ENCODE peak calls at places on chromosomes 11 and 22, in seven cellular contexts. G is heart right ventricle, Y is lower lobe of right lung, C is heart left ventricle, F is aorta, V is HAP-1, R is upper lobe of right lung. I is an unnamed sample. For H3K4me1, the result is how much of the 10 kb centered on the place peaks cover.

GRCh38 chr11:75344761-75345454 is 6.6 kb downstream of the ARRB1 start:
- DNase-seq in G (no peak), Y (no peak), C (no peak), F (peak), V (no peak), R (no peak), I (no peak)

GRCh38 chr11:43868852-43869567 is 11.6 kb upstream of the ALKBH3 start:
- DNase-seq in G (no peak), Y (no peak), C (no peak), F (no peak), V (no peak), R (no peak), I (no peak)

GRCh38 chr11:63445720-63446119 is 45.2 kb downstream of the PLAAT5 start:
- DNase-seq in G (no peak), Y (no peak), C (no peak), F (no peak), V (no peak), R (no peak), I (no peak)

GRCh38 chr11:102802341-102802740 is 4.4 kb upstream of the MMP1 start:
- DNase-seq in G (no peak), Y (no peak), C (no peak), F (no peak), V (no peak), R (no peak), I (no peak)

GRCh38 chr11:61777234-61778090 is 14.9 kb downstream of the TMEM258 start:
- DNase-seq in G (peak), Y (no peak), C (peak), F (no peak), V (no peak), R (no peak), I (peak)

GRCh38 chr11:36465449-36466163 is 44.5 kb downstream of the TRAF6 start:
- DNase-seq in G (no peak), Y (no peak), C (no peak), F (no peak), V (no peak), R (no peak), I (no peak)

GRCh38 chr22:37930270-37930951 is 23.0 kb downstream of the C22orf23 start:
- DNase-seq in G (no peak), Y (no peak), C (no peak), F (no peak), V (no peak), R (no peak), I (no peak)

GRCh38 chr22:30159561-30160353 is 79.5 kb downstream of the HORMAD2 start:
- DNase-seq in G (no peak), Y (no peak), C (no peak), F (no peak), V (no peak), R (no peak), I (no peak)

GRCh38 chr22:26374645-26375044 is 54.4 kb upstream of the ASPHD2 start:
- DNase-seq in G (no peak), Y (no peak), C (no peak), F (no peak), V (no peak), R (no peak), I (no peak)

GRCh38 chr11:110356769-110357671 is 60.6 kb upstream of the RDX start:
- DNase-seq in G (no peak), Y (no peak), C (no peak), F (no peak), V (peak), R (no peak), I (no peak)

GRCh38 chr22:31394326-31394725 is 5.1 kb upstream of the DRG1 start:
- DNase-seq in G (no peak), Y (no peak), C (no peak), F (no peak), V (no peak), R (no peak), I (no peak)

GRCh38 chr22:38104084-38104483 is 6.4 kb downstream of the BAIAP2L2 start:
- DNase-seq in G (no peak), Y (peak), C (peak), F (peak), V (peak), R (no peak), I (no peak)

GRCh38 chr11:18461909-18462308 is 6.3 kb downstream of the LDHAL6A start:
- DNase-seq in G (no peak), Y (no peak), C (no peak), F (no peak), V (no peak), R (no peak), I (no peak)

GRCh38 chr22:19976671-19977070 is 35.1 kb upstream of the TXNRD2 start:
- DNase-seq in G (no peak), Y (no peak), C (no peak), F (no peak), V (no peak), R (no peak), I (no peak)

GRCh38 chr11:115493905-115494304 is 10.3 kb downstream of the CADM1 start:
- DNase-seq in G (no peak), Y (no peak), C (no peak), F (no peak), V (no peak), R (no peak), I (no peak)

GRCh38 chr11:125772834-125773505 is 5.7 kb downstream of the PATE2 start:
- DNase-seq in G (no peak), Y (no peak), C (no peak), F (no peak), V (no peak), R (no peak), I (no peak)

GRCh38 chr11:117256573-117256972 is 24.1 kb downstream of the RNF214 start:
- DNase-seq in G (no peak), Y (no peak), C (no peak), F (no peak), V (no peak), R (no peak), I (no peak)

GRCh38 chr22:48704335-48704734 is 1123.3 kb downstream of the BRD1 start:
- DNase-seq in G (no peak), Y (no peak), C (no peak), F (peak), V (no peak), R (peak), I (no peak)

GRCh38 chr11:18463439-18463838 is 7.8 kb downstream of the LDHAL6A start:
- DNase-seq in G (no peak), Y (no peak), C (no peak), F (no peak), V (no peak), R (no peak), I (no peak)

GRCh38 chr11:124867700-124868099 is 2.5 kb downstream of the ROBO3 start:
- DNase-seq in G (no peak), Y (no peak), C (peak), F (no peak), V (peak), R (no peak), I (no peak)

GRCh38 chr22:21856868-21857267 is 10.6 kb downstream of the MAPK1 start:
- DNase-seq in G (no peak), Y (no peak), C (no peak), F (no peak), V (no peak), R (no peak), I (no peak)

GRCh38 chr22:39237276-39238123 is 7.3 kb downstream of the PDGFB start:
- DNase-seq in G (no peak), Y (peak), C (no peak), F (no peak), V (no peak), R (no peak), I (no peak)
- H3K4me1 ChIP-seq in G (half or more), Y (half or more), C (half or more), F (under half), V (under half), R (half or more), I (half or more)

DNA sequence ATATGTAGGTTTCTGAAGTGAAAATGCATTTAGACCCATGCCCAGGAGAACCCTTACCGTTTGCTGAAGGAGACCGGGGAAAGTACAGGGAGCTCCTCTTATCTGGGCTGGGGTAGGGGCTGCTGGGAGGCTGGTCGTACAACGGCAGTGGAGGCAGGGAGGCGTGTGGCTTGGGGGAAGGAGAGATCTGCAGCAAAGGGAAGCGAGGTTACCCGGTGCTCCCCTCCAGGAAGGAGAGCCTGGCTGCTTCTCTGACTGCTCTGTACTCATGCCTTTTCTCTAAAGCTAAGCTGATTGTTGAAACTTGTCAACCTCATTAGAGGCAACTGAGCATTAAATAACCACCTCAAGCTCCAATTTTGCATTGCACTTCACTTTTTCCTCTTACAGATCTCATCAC is 27.2 kb downstream of the ATG16L2 start:
- DNase-seq in G (no peak), Y (no peak), C (no peak), F (no peak), V (no peak), R (no peak), I (no peak)
- H3K4me1 ChIP-seq in G (half or more), Y (under half), C (under half), F (under half), V (under half), R (under half), I (under half)

DNA sequence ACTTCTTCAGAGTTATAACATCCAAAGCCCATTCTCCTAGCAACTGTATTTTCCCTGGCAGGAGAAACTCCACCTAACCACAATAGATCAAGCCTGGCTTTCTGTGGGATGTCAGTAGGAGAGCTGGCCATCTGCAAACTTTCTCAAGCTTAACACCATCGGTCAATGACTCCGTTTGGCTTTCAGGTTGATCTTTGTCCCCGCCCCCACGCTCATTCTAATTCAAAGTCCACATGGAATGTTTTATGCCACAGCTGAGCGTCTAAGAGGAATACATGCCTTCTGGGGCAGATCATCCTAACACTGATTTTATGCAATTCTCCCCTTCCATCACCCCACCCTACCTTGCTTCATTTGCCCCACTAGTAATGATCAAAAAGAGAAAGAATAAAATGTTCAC is 4.8 kb downstream of the GVQW3 start:
- DNase-seq in G (no peak), Y (no peak), C (no peak), F (no peak), V (peak), R (no peak), I (no peak)
- H3K4me1 ChIP-seq in G (under half), Y (under half), C (under half), F (under half), V (under half), R (under half), I (under half)

DNA sequence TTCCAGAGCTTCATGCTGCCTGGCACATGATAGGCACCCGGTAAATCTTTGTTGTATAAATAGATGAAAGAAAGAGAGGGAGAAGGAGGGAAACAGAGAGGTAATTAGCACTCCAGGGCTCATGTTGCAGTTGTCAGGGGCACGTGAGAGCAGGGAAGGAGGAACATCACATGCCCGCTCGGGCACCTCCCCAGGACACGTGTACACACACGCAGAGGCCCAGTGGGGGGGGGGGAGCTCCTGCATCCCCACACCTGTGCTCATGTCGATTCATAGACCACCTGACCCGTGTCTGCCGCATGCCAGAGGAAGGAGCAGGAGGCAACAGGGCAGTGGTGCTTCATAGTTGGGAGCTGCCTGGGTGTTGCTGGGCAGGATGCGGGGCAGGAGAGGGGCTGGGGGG is 37.1 kb upstream of the NNMT start:
- DNase-seq in G (peak), Y (peak), C (peak), F (peak), V (no peak), R (peak), I (no peak)
- H3K4me1 ChIP-seq in G (half or more), Y (half or more), C (under half), F (under half), V (under half), R (under half), I (under half)

GRCh38 chr11:69996451-69996850 is 81.7 kb upstream of the ANO1 start:
- DNase-seq in G (no peak), Y (no peak), C (no peak), F (no peak), V (no peak), R (no peak), I (no peak)

GRCh38 chr11:69995697-69996096 is 82.4 kb upstream of the ANO1 start:
- DNase-seq in G (no peak), Y (no peak), C (no peak), F (no peak), V (no peak), R (peak), I (no peak)

GRCh38 chr11:69994810-69995209 is 83.3 kb upstream of the ANO1 start:
- DNase-seq in G (no peak), Y (no peak), C (no peak), F (no peak), V (no peak), R (no peak), I (no peak)

GRCh38 chr11:69999721-70000120 is 78.4 kb upstream of the ANO1 start:
- DNase-seq in G (peak), Y (no peak), C (no peak), F (no peak), V (no peak), R (no peak), I (no peak)

GRCh38 chr11:69997352-69997751 is 80.8 kb upstream of the ANO1 start:
- DNase-seq in G (no peak), Y (no peak), C (no peak), F (no peak), V (no peak), R (peak), I (no peak)
- H3K4me1 ChIP-seq in G (under half), Y (under half), C (under half), F (under half), V (under half), R (under half), I (under half)

DNA sequence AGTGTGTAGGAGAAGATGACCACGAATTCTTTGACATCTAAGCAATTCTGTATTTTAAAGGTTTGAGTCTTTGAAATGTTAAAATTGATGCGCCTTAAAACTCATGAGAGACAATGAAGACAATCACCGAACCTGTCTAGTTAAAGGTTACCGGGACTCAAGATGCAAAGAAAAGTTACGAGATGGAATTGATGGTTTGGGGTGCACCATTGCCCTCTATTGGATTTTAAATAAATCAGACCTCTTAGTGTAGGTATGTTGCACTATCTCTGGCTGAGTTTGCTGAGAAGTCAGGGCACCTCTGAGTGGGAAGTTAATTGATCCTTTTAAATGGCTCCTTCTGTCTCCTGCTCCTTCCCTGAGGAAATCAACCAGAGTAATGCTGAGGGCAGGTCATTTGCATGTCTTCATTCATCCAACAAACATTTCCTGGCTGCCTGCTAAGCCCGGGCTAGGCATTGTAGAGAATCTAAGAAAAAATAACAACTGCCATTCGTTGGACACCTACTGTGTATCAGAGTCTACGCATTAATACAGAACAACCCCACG is 19.4 kb upstream of the TMA7B start:
- DNase-seq in G (no peak), Y (no peak), C (no peak), F (no peak), V (no peak), R (no peak), I (no peak)
- H3K4me1 ChIP-seq in G (under half), Y (under half), C (under half), F (under half), V (under half), R (under half), I (half or more)

DNA sequence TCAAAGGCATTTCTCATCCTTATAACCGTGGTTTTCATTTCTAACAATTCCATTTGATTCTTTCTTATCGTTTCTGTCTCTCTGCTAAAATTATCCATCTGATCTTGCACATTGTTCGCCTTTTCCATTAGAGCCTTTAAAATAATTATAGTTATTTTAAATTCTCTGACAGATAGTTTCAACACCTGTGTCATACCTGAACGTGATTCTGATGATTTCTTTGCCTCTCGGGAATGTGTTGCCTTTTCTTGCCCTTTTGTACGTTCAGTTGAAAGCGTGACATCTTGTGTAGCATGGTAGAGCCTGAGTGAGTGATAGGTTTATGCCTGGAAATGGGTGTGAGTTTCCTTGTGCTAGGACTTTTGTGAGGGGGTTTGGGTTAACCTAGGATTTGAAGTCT is 121.5 kb upstream of the NARS2 start:
- DNase-seq in G (no peak), Y (no peak), C (no peak), F (no peak), V (no peak), R (no peak), I (no peak)
- H3K4me1 ChIP-seq in G (under half), Y (under half), C (under half), F (under half), V (under half), R (under half), I (under half)

GRCh38 chr11:121472310-121472709 is 19.5 kb upstream of the SORL1-AS1 start:
- DNase-seq in G (no peak), Y (no peak), C (no peak), F (no peak), V (no peak), R (no peak), I (no peak)

GRCh38 chr11:121473064-121473777 is 20.5 kb upstream of the SORL1-AS1 start:
- DNase-seq in G (no peak), Y (no peak), C (no peak), F (peak), V (no peak), R (no peak), I (no peak)

GRCh38 chr11:121467965-121468364 is 15.2 kb upstream of the SORL1-AS1 start:
- DNase-seq in G (no peak), Y (no peak), C (no peak), F (no peak), V (no peak), R (no peak), I (peak)

GRCh38 chr11:121471167-121471566 is 18.4 kb upstream of the SORL1-AS1 start:
- DNase-seq in G (no peak), Y (no peak), C (no peak), F (no peak), V (no peak), R (no peak), I (no peak)

GRCh38 chr11:121469910-121470309 is 17.1 kb upstream of the SORL1-AS1 start:
- DNase-seq in G (no peak), Y (no peak), C (no peak), F (no peak), V (no peak), R (no peak), I (no peak)
- H3K4me1 ChIP-seq in G (under half), Y (under half), C (under half), F (under half), V (under half), R (under half), I (under half)

DNA sequence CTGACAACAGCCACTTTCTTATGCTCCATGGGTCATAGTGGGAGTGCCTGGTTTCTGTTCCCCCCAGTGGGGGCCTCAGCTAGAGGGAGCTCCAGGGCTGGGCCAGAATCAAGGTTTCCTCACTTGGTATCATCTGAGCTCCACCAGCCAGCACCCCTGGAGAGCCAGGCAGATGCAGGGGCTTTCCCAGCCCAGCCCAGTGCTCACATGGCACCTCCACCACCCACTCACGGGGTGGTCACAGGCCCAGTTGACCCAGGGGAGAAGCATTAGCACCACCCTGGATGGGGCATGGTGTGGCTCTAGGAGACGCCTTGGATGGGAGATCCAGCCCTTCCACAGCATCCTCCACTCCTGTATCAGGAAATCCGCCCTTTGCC is 24.1 kb upstream of the WNT7B start:
- DNase-seq in G (no peak), Y (peak), C (no peak), F (no peak), V (no peak), R (peak), I (no peak)
- H3K4me1 ChIP-seq in G (half or more), Y (half or more), C (half or more), F (under half), V (under half), R (half or more), I (under half)

I was measured in effector memory CD4-positive, alpha-beta T cell.